ENCODE peak calls at places on chromosomes 5 and 9, in seven cellular contexts. T is hepatocyte, J is PC-3, U is GM23248, F is MM.1S, B is GM23338, A is HCT116. H is an unnamed sample. For H3K27me3, the result is how much of the 10 kb centered on the place peaks cover.

GRCh38 chr5:54944364-54944763 is 41.0 kb downstream of the ESM1 start:
- DNase-seq in T (peak), J (peak), U (peak), F (peak), B (peak), A (peak), H (peak)

GRCh38 chr5:14745753-14746152 is 81.2 kb downstream of the OTULIN start:
- DNase-seq in T (no peak), J (no peak), U (no peak), F (no peak), B (no peak), A (no peak), H (no peak)

GRCh38 chr5:69498384-69498783 is 5.8 kb downstream of the OCLN start:
- DNase-seq in T (no peak), J (peak), U (peak), F (no peak), B (no peak), A (no peak), H (no peak)

GRCh38 chr9:129040113-129040643 is 3.8 kb downstream of the MIGA2 start:
- DNase-seq in T (no peak), J (no peak), U (no peak), F (no peak), B (no peak), A (no peak), H (no peak)

GRCh38 chr5:9622891-9623547 is 7.1 kb downstream of the TAS2R1 start:
- DNase-seq in T (peak), J (peak), U (peak), F (no peak), B (peak), A (no peak), H (peak)

GRCh38 chr5:172690258-172691075 is 49.4 kb downstream of the NEURL1B start:
- DNase-seq in T (no peak), J (no peak), U (no peak), F (no peak), B (no peak), A (no peak), H (no peak)

GRCh38 chr5:55303238-55303690 is 4.2 kb downstream of the DHX29 start:
- DNase-seq in T (no peak), J (peak), U (peak), F (no peak), B (no peak), A (no peak), H (no peak)

GRCh38 chr5:10701567-10702039 is 59.4 kb downstream of the DAP start:
- DNase-seq in T (peak), J (peak), U (peak), F (peak), B (peak), A (no peak), H (peak)

GRCh38 chr5:98206566-98206965 is 566.9 kb upstream of the RGMB start:
- DNase-seq in T (no peak), J (no peak), U (no peak), F (no peak), B (no peak), A (no peak), H (no peak)

GRCh38 chr9:120735415-120736126 is 21.3 kb upstream of the MEGF9 start:
- DNase-seq in T (peak), J (no peak), U (peak), F (no peak), B (no peak), A (no peak), H (no peak)

GRCh38 chr9:12916037-12916436 is 141.2 kb downstream of the LURAP1L start:
- DNase-seq in T (no peak), J (no peak), U (peak), F (no peak), B (peak), A (peak), H (peak)

GRCh38 chr5:93250431-93250830 is 330.6 kb downstream of the NR2F1-AS1 start:
- DNase-seq in T (no peak), J (no peak), U (no peak), F (no peak), B (no peak), A (no peak), H (no peak)

GRCh38 chr5:1781107-1781506 is 18.5 kb downstream of the MRPL36 start:
- DNase-seq in T (no peak), J (no peak), U (no peak), F (no peak), B (no peak), A (no peak), H (no peak)

GRCh38 chr9:132018957-132019405 is 60.7 kb downstream of the MED27 start:
- DNase-seq in T (no peak), J (no peak), U (no peak), F (no peak), B (no peak), A (no peak), H (no peak)

GRCh38 chr5:126055348-126055729 is 367.9 kb upstream of the GRAMD2B start:
- DNase-seq in T (no peak), J (peak), U (no peak), F (no peak), B (no peak), A (no peak), H (no peak)

GRCh38 chr5:144028058-144028457 is 142.4 kb downstream of the YIPF5 start:
- DNase-seq in T (peak), J (no peak), U (peak), F (no peak), B (no peak), A (no peak), H (no peak)

GRCh38 chr5:74947961-74948613 is 81.9 kb upstream of the FAM169A start:
- DNase-seq in T (peak), J (peak), U (peak), F (no peak), B (peak), A (no peak), H (no peak)

GRCh38 chr5:173618927-173619519 is 2.6 kb upstream of the BOD1 start:
- DNase-seq in T (peak), J (peak), U (peak), F (peak), B (peak), A (peak), H (peak)

GRCh38 chr5:56910123-56910951 is 941 bp downstream of the SETD9 start:
- DNase-seq in T (no peak), J (no peak), U (peak), F (no peak), B (peak), A (no peak), H (peak)

GRCh38 chr5:123997354-123998215 is 485.6 kb downstream of the CSNK1G3 start:
- DNase-seq in T (peak), J (peak), U (peak), F (no peak), B (no peak), A (no peak), H (no peak)

GRCh38 chr9:131218370-131218769 is 57.9 kb downstream of the FAM78A start:
- DNase-seq in T (no peak), J (no peak), U (no peak), F (no peak), B (no peak), A (no peak), H (no peak)

GRCh38 chr9:38226491-38226951 is 157.5 kb upstream of the SHB start:
- DNase-seq in T (no peak), J (peak), U (peak), F (no peak), B (peak), A (no peak), H (no peak)

GRCh38 chr5:36402512-36402906 is 100.8 kb upstream of the RANBP3L start:
- DNase-seq in T (no peak), J (no peak), U (peak), F (no peak), B (no peak), A (no peak), H (no peak)

GRCh38 chr5:119328753-119329602 is 26.8 kb upstream of the TNFAIP8 start:
- DNase-seq in T (peak), J (no peak), U (peak), F (no peak), B (no peak), A (no peak), H (no peak)

GRCh38 chr5:180799902-180800801 is 2.5 kb downstream of the MGAT1 start:
- DNase-seq in T (no peak), J (peak), U (peak), F (no peak), B (no peak), A (no peak), H (no peak)

GRCh38 chr9:105299190-105299854 is 54.9 kb downstream of the SLC44A1 start:
- DNase-seq in T (peak), J (peak), U (peak), F (no peak), B (no peak), A (no peak), H (no peak)

GRCh38 chr9:131276891-131277672 is 772 bp upstream of the FAM78A start:
- DNase-seq in T (no peak), J (no peak), U (peak), F (peak), B (no peak), A (no peak), H (peak)

GRCh38 chr5:173880306-173880985 is 7.7 kb upstream of the CPEB4 start:
- DNase-seq in T (no peak), J (peak), U (peak), F (no peak), B (no peak), A (no peak), H (no peak)

GRCh38 chr5:143083006-143083405 is 312.8 kb downstream of the ARHGAP26 start:
- DNase-seq in T (no peak), J (peak), U (no peak), F (no peak), B (no peak), A (no peak), H (no peak)

GRCh38 chr9:903886-904285 is 62.4 kb downstream of the DMRT1 start:
- DNase-seq in T (no peak), J (no peak), U (no peak), F (no peak), B (no peak), A (no peak), H (no peak)

GRCh38 chr9:911003-911402 is 65.5 kb upstream of the DMRT3 start:
- DNase-seq in T (no peak), J (no peak), U (no peak), F (no peak), B (peak), A (no peak), H (no peak)

GRCh38 chr9:912776-913175 is 63.7 kb upstream of the DMRT3 start:
- DNase-seq in T (no peak), J (no peak), U (no peak), F (no peak), B (no peak), A (no peak), H (no peak)

DNA sequence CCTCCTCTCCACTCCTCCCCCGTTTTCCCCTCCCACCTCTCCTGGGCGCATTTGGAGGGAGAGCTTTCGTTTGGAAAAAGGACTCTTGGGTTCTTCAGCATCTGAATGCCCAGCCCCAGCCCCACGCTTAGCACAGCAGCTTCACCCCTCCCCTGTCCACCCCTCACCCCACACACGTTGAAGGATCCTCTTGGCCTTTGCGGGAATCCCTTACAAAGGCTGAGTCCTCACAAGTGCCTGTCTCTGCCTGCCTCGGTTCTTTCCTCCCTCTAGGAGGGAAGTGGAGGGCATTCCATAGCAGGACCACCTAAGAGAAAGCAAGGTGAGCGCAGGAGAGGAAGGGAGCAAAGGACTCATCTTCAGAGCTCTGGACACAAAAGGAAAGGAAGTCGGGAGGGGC is 67.3 kb downstream of the DMRT1 start:
- DNase-seq in T (no peak), J (no peak), U (no peak), F (no peak), B (peak), A (no peak), H (peak)
- TF ChIP-seq EZH2 in T (no peak), J (no peak), U (no peak), F (no peak), B (no peak), A (no peak), H (no peak)

GRCh38 chr9:106874031-106874430 is 11.1 kb downstream of the ZNF462 start:
- DNase-seq in T (no peak), J (no peak), U (no peak), F (no peak), B (no peak), A (no peak), H (no peak)

GRCh38 chr9:106872641-106873040 is 9.7 kb downstream of the ZNF462 start:
- DNase-seq in T (no peak), J (no peak), U (peak), F (no peak), B (no peak), A (no peak), H (no peak)

GRCh38 chr9:106875548-106875947 is 12.6 kb downstream of the ZNF462 start:
- DNase-seq in T (no peak), J (peak), U (no peak), F (no peak), B (no peak), A (no peak), H (no peak)

GRCh38 chr9:106877345-106877744 is 14.4 kb downstream of the ZNF462 start:
- DNase-seq in T (no peak), J (no peak), U (no peak), F (no peak), B (no peak), A (no peak), H (no peak)

DNA sequence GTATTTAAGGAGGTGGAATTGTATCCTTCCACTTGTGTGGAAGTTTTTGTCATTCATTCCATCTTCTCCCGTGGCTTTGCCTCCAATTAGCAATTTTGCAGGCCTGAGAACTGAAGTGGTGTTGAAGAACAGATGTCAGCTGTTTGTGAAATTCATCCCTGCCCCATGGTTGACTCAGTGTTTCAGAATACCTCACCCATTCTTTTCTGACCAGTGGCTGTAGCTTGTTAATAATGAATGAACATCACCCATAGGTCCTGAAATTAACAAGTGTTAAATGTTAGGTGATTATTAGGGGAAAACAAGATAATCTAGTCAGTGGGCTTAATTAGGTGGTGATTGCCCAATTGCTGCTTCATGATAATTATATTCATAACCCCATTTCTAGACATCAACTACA is 11.7 kb downstream of the ZNF462 start:
- DNase-seq in T (no peak), J (no peak), U (no peak), F (no peak), B (no peak), A (no peak), H (no peak)
- H3K27me3 ChIP-seq in T (under half), J (under half), U (under half), F (under half), B (under half), A (under half), H (under half)

GRCh38 chr5:109167586-109167985 is 242.2 kb downstream of the PJA2 start:
- DNase-seq in T (no peak), J (no peak), U (no peak), F (no peak), B (no peak), A (no peak), H (no peak)
- TF ChIP-seq EZH2phosphoT487 in T (no peak), J (no peak), U (no peak), F (no peak), B (no peak), A (no peak), H (no peak)

GRCh38 chr9:6646028-6646636 is 603 bp upstream of the GLDC start:
- DNase-seq in T (peak), J (peak), U (no peak), F (peak), B (no peak), A (no peak), H (no peak)
- TF ChIP-seq EZH2 in T (no peak), J (no peak), U (peak), F (no peak), B (no peak), A (no peak), H (no peak)

DNA sequence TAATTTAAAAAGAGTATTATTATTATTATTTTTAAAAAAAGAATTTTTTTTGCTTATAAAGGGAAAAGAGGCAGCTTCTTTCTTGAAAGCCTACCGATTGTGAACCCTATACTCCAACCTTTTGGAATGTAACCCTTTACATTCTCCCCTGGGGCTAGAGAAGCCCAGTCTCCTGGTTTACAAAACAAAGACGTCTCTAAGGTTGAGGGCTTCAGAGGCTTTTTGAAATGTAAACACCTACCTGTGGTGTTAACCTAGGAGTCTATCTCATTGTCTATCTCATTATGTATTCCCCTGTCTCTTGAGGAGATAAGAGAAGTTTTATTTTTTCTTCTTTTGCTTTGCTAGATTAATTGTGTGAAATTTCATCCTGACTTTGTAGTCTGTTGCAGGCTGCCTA is 4.7 kb downstream of the TNFSF8 start:
- DNase-seq in T (no peak), J (no peak), U (no peak), F (no peak), B (peak), A (no peak), H (no peak)
- H3K27me3 ChIP-seq in T (under half), J (under half), U (under half), F (under half), B (half or more), A (under half), H (half or more)

DNA sequence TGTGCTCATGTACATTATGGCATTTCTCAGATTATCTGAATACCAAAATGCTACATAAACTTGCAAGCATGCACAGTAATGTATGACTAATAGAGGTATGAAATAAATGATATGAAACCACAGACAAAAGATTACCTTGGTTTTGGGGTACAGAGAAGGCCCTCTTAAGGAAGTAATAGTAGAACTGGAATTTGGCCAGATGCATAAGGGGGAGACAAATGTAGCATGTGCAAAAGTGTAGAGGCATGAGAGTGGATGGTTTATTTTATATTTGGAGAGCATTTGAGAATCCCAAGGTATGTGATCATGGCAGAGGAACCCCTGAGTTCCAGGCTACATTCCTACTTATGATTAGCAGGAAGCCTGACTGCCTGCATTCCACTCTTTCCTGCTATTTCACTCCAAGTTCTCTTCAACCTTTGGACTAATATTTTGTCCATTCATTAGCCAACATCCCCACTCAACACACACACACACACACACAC is 74.2 kb downstream of the MAMDC2 start:
- DNase-seq in T (no peak), J (peak), U (peak), F (no peak), B (no peak), A (no peak), H (no peak)
- TF ChIP-seq EZH2phosphoT487 in T (no peak), J (no peak), U (no peak), F (no peak), B (no peak), A (no peak), H (no peak)

GRCh38 chr5:137209232-137209810 is 289.8 kb downstream of the SPOCK1 start:
- DNase-seq in T (no peak), J (no peak), U (peak), F (no peak), B (no peak), A (no peak), H (no peak)
- TF ChIP-seq EZH2 in T (no peak), J (no peak), U (no peak), F (no peak), B (no peak), A (no peak), H (no peak)